ENCODE peak calls at places on chromosomes 12 and 14, in ten cellular contexts. Q is activated T-cell treated with anti-CD3 and anti-CD28 coated beads, Interleukin-2, amount 50 U/mL, for 72 hours; U is stimulated activated CD8-positive, alpha-beta memory T cell treated with anti-CD3 and anti-CD28 coated beads, Interleukin-7, amount 100 ng/mL, for 48 hours; P is left ventricle myocardium inferior; R is activated CD4-positive, alpha-beta T cell treated with anti-CD3 and anti-CD28 coated beads, Interleukin-2, amount 10 ng/mL, durations not matched to agents 7 days and 5 days; F is NB4; E is fibroblast of pulmonary artery; C is activated CD8-positive, alpha-beta memory T cell treated with anti-CD3 and anti-CD28 coated beads for 48 hours; G is naive B cell; K is substantia nigra. V is an unnamed sample.

GRCh38 chr14:33364536-33364935 is 425.9 kb downstream of the NPAS3 start:
- DNase-seq in Q (no peak), U (no peak), P (no peak), R (no peak), F (no peak), E (no peak), C (no peak), G (no peak), K (peak; percentile 33), V (no peak)

GRCh38 chr12:110102255-110102654 is 21.9 kb upstream of the IFT81 start:
- DNase-seq in Q (peak; percentile 37), U (peak; percentile 37), P (no peak), R (peak; percentile 40), F (peak; percentile 87), E (peak; percentile 65), C (no peak), G (no peak), K (peak; percentile 10), V (peak; percentile 69)

GRCh38 chr14:24215495-24216344 is at the start of gene MDP1:
- DNase-seq in Q (peak; percentile 89), U (peak; percentile 83), P (peak; percentile 87), R (peak; percentile 92), F (peak; percentile 96), E (peak; percentile 89), C (peak; percentile 58), G (peak; percentile 85), K (peak; percentile 81), V (peak; percentile 89)

GRCh38 chr12:30100736-30101135 is 317.0 kb upstream of the TMTC1 start:
- DNase-seq in Q (no peak), U (no peak), P (no peak), R (no peak), F (no peak), E (no peak), C (no peak), G (no peak), K (no peak), V (no peak)

GRCh38 chr12:43805149-43805856 is 814 bp downstream of the TWF1 start:
- DNase-seq in Q (no peak), U (no peak), P (no peak), R (no peak), F (peak; percentile 42), E (peak; percentile 2), C (no peak), G (no peak), K (no peak), V (no peak)

GRCh38 chr14:89185919-89186849 is 230.8 kb downstream of the FOXN3 start:
- DNase-seq in Q (no peak), U (no peak), P (no peak), R (no peak), F (no peak), E (peak; percentile 63), C (no peak), G (no peak), K (no peak), V (no peak)

GRCh38 chr12:108352591-108352990 is 13.5 kb upstream of the CMKLR1 start:
- DNase-seq in Q (no peak), U (no peak), P (no peak), R (no peak), F (no peak), E (no peak), C (no peak), G (no peak), K (no peak), V (no peak)

GRCh38 chr12:101772019-101772774 is 32.9 kb upstream of the SYCP3 start:
- DNase-seq in Q (peak; percentile 6), U (no peak), P (no peak), R (no peak), F (peak; percentile 86), E (no peak), C (no peak), G (no peak), K (no peak), V (no peak)

GRCh38 chr14:72443991-72444431 is 449.9 kb downstream of the DPF3 start:
- DNase-seq in Q (peak; percentile 55), U (peak; percentile 51), P (no peak), R (peak; percentile 61), F (peak; percentile 73), E (no peak), C (peak; percentile 22), G (peak; percentile 38), K (no peak), V (no peak)

GRCh38 chr14:101723061-101723595 is 38.4 kb upstream of the PPP2R5C start:
- DNase-seq in Q (no peak), U (no peak), P (no peak), R (no peak), F (no peak), E (no peak), C (no peak), G (no peak), K (no peak), V (no peak)

GRCh38 chr12:79206871-79207270 is 342.3 kb downstream of the SYT1 start:
- DNase-seq in Q (no peak), U (no peak), P (no peak), R (no peak), F (no peak), E (no peak), C (no peak), G (no peak), K (no peak), V (no peak)

GRCh38 chr14:52091913-52092312 is 23.1 kb upstream of the NID2 start:
- DNase-seq in Q (no peak), U (no peak), P (no peak), R (no peak), F (no peak), E (no peak), C (no peak), G (no peak), K (no peak), V (no peak)

GRCh38 chr14:52015411-52016030 is 26.2 kb downstream of the RTRAF start:
- DNase-seq in Q (no peak), U (no peak), P (no peak), R (no peak), F (peak; percentile 48), E (no peak), C (no peak), G (no peak), K (peak; percentile 44), V (no peak)

GRCh38 chr12:95687937-95688336 is 102.6 kb downstream of the NTN4 start:
- DNase-seq in Q (no peak), U (no peak), P (no peak), R (no peak), F (no peak), E (no peak), C (no peak), G (no peak), K (no peak), V (no peak)

GRCh38 chr12:89770391-89770790 is 61.8 kb upstream of the ATP2B1 start:
- DNase-seq in Q (no peak), U (no peak), P (no peak), R (no peak), F (no peak), E (no peak), C (no peak), G (no peak), K (no peak), V (peak; percentile 24)

GRCh38 chr12:86196465-86196864 is 59.7 kb downstream of the MGAT4C start:
- DNase-seq in Q (no peak), U (no peak), P (no peak), R (no peak), F (no peak), E (no peak), C (no peak), G (no peak), K (no peak), V (no peak)

V was measured in NCI-H2171.